ENCODE peak calls at places on chromosomes 6 and 20, in nine cellular contexts. R, M, I, E, T, F, W, J and B are unnamed samples.

GRCh38 chr6:150269857-150270223 is 99.0 kb upstream of the IYD start:
- DNase-seq in R (peak; percentile 26), M (no peak), I (no peak), E (no peak), T (no peak), F (peak; percentile 98), W (no peak), J (no peak), B (no peak)

GRCh38 chr20:49345538-49345937 is 67.7 kb upstream of the ZNFX1 start:
- DNase-seq in R (peak; percentile 56), M (peak; percentile 52), I (no peak), E (no peak), T (no peak), F (peak; percentile 95), W (no peak), J (no peak), B (peak; percentile 96)

GRCh38 chr6:111642463-111643158 is 36.9 kb upstream of the TRAF3IP2 start:
- DNase-seq in R (no peak), M (peak; percentile 64), I (peak; percentile 79), E (no peak), T (peak; percentile 78), F (peak; percentile 36), W (no peak), J (peak; percentile 62), B (no peak)

GRCh38 chr20:57425150-57426013 is 34.2 kb downstream of the RBM38 start:
- DNase-seq in R (no peak), M (no peak), I (peak; percentile 75), E (no peak), T (no peak), F (no peak), W (no peak), J (no peak), B (no peak)

GRCh38 chr20:18712877-18713276 is 100.7 kb upstream of the SCP2D1 start:
- DNase-seq in R (no peak), M (no peak), I (no peak), E (peak; percentile 24), T (no peak), F (no peak), W (no peak), J (no peak), B (no peak)

GRCh38 chr20:32079655-32080109 is 27.6 kb downstream of the HCK start:
- DNase-seq in R (no peak), M (no peak), I (no peak), E (no peak), T (no peak), F (no peak), W (no peak), J (no peak), B (no peak)

GRCh38 chr6:2651966-2652365 is 98.8 kb downstream of the MYLK4 start:
- DNase-seq in R (no peak), M (no peak), I (no peak), E (no peak), T (no peak), F (no peak), W (no peak), J (no peak), B (no peak)

GRCh38 chr6:149888113-149888512 is 9.8 kb downstream of the RAET1E start:
- DNase-seq in R (no peak), M (no peak), I (no peak), E (no peak), T (no peak), F (no peak), W (no peak), J (no peak), B (no peak)

GRCh38 chr6:125913864-125914351 is 42.7 kb upstream of the HINT3 start:
- DNase-seq in R (no peak), M (no peak), I (no peak), E (no peak), T (no peak), F (peak; percentile 81), W (no peak), J (no peak), B (peak; percentile 76)